ENCODE peak calls at places on chromosomes 4 and X, in seven cellular contexts. F is T-helper 17 cell; T is posterior vena cava; M is GM04504; U is stimulated activated naive CD4-positive, alpha-beta T cell; Y is lower lobe of right lung; O is BJ. H is an unnamed sample.

GRCh38 chr4:27149541-27150212 is 289.0 kb downstream of the STIM2 start:
- DNase-seq in F (no peak), T (no peak), M (no peak), U (no peak), Y (no peak), O (peak; percentile 27), H (no peak)

GRCh38 chr4:55758081-55758480 is 61.5 kb upstream of the EXOC1L start:
- DNase-seq in F (no peak), T (no peak), M (peak; percentile 10), U (no peak), Y (no peak), O (no peak), H (no peak)

GRCh38 chrX:66046612-66047235 is 6.8 kb upstream of the VSIG4 start:
- DNase-seq in F (no peak), T (no peak), M (no peak), U (no peak), Y (no peak), O (no peak), H (no peak)

GRCh38 chr4:56531149-56531770 is 25.7 kb downstream of the ARL9 start:
- DNase-seq in F (no peak), T (no peak), M (no peak), U (no peak), Y (no peak), O (no peak), H (no peak)

GRCh38 chrX:131816551-131817136 is 206.5 kb upstream of the STK26 start:
- DNase-seq in F (peak; percentile 60), T (no peak), M (peak; percentile 78), U (peak; percentile 48), Y (no peak), O (no peak), H (peak; percentile 89)

GRCh38 chrX:50211510-50211909 is 6.9 kb downstream of the CCNB3 start:
- DNase-seq in F (no peak), T (no peak), M (no peak), U (no peak), Y (no peak), O (no peak), H (no peak)

GRCh38 chrX:78316310-78316709 is 11.1 kb downstream of the CYSLTR1 start:
- DNase-seq in F (no peak), T (no peak), M (no peak), U (no peak), Y (no peak), O (no peak), H (no peak)

GRCh38 chr4:142614621-142615323 is 231.3 kb downstream of the INPP4B start:
- DNase-seq in F (no peak), T (no peak), M (peak; percentile 29), U (no peak), Y (no peak), O (peak; percentile 56), H (no peak)

GRCh38 chrX:82734140-82734539 is 774.0 kb upstream of the POU3F4 start:
- DNase-seq in F (no peak), T (no peak), M (no peak), U (no peak), Y (no peak), O (no peak), H (no peak)

GRCh38 chrX:109952050-109952449 is 50.9 kb upstream of the TMEM164 start:
- DNase-seq in F (no peak), T (no peak), M (no peak), U (no peak), Y (no peak), O (no peak), H (no peak)

GRCh38 chr4:157700898-157701694 is 471.7 kb downstream of the GASK1B start:
- DNase-seq in F (no peak), T (no peak), M (no peak), U (no peak), Y (no peak), O (no peak), H (no peak)

GRCh38 chr4:164139291-164139690 is 614.6 kb upstream of the SMIM31 start:
- DNase-seq in F (no peak), T (no peak), M (no peak), U (no peak), Y (no peak), O (no peak), H (no peak)